ENCODE peak calls at places on chromosomes 16 and 17, in four cellular contexts. One of them, this sample, is unnamed. For H3K4me1, the result is how much of the 10 kb centered on the place peaks cover.

GRCh38 chr16:54507091-54507490 is 220.5 kb upstream of the IRX3 start:
- DNase-seq in A549: no peak
- DNase-seq in stomach: no peak
- DNase-seq in HepG2: no peak
- DNase-seq in this sample: no peak

GRCh38 chr17:28839221-28839620 is 3.4 kb downstream of the FAM222B start:
- DNase-seq in A549: no peak
- DNase-seq in stomach: no peak
- DNase-seq in HepG2: no peak
- DNase-seq in this sample: no peak

GRCh38 chr16:86025706-86026105 is 126.7 kb downstream of the IRF8 start:
- DNase-seq in A549: no peak
- DNase-seq in stomach: no peak
- DNase-seq in HepG2: no peak
- DNase-seq in this sample: no peak

GRCh38 chr16:27453476-27453825 is 51.5 kb downstream of the IL21R start:
- DNase-seq in A549: no peak
- DNase-seq in stomach: no peak
- DNase-seq in HepG2: no peak
- DNase-seq in this sample: no peak

GRCh38 chr17:7720125-7720524 is 2.6 kb downstream of the DNAH2 start:
- DNase-seq in A549: no peak
- DNase-seq in stomach: no peak
- DNase-seq in HepG2: no peak
- DNase-seq in this sample: no peak

GRCh38 chr16:83727018-83727417 is 80.8 kb upstream of the HSBP1 start:
- DNase-seq in A549: no peak
- DNase-seq in stomach: no peak
- DNase-seq in HepG2: no peak
- DNase-seq in this sample: no peak

GRCh38 chr17:15436399-15437369 is 30.7 kb downstream of the CDRT4 start:
- DNase-seq in A549: peak
- DNase-seq in stomach: peak
- DNase-seq in HepG2: peak
- DNase-seq in this sample: peak

GRCh38 chr17:2792541-2793169 is 3.6 kb upstream of the RAP1GAP2 start:
- DNase-seq in A549: no peak
- DNase-seq in stomach: no peak
- DNase-seq in HepG2: no peak
- DNase-seq in this sample: no peak

GRCh38 chr16:89343501-89344291 is 126.2 kb downstream of the ZNF778 start:
- DNase-seq in A549: no peak
- DNase-seq in stomach: no peak
- DNase-seq in HepG2: no peak
- DNase-seq in this sample: no peak

GRCh38 chr17:50558955-50559614 is 1.4 kb upstream of the CACNA1G start:
- DNase-seq in A549: no peak
- DNase-seq in stomach: no peak
- DNase-seq in HepG2: no peak
- DNase-seq in this sample: peak

GRCh38 chr17:67578058-67578457 is 139.7 kb upstream of the NOL11 start:
- DNase-seq in A549: no peak
- DNase-seq in stomach: no peak
- DNase-seq in HepG2: no peak
- DNase-seq in this sample: no peak

GRCh38 chr17:9924735-9925191 is 19.7 kb upstream of the RCVRN start:
- DNase-seq in A549: peak
- DNase-seq in stomach: no peak
- DNase-seq in HepG2: peak
- DNase-seq in this sample: no peak

GRCh38 chr17:55161935-55162555 is 102.7 kb upstream of the HLF start:
- DNase-seq in A549: peak
- DNase-seq in stomach: no peak
- DNase-seq in HepG2: peak
- DNase-seq in this sample: no peak

GRCh38 chr17:51402881-51403280 is 142.5 kb downstream of the UTP18 start:
- DNase-seq in A549: no peak
- DNase-seq in stomach: no peak
- DNase-seq in HepG2: no peak
- DNase-seq in this sample: no peak

GRCh38 chr16:28321700-28322411 is 29.5 kb downstream of the SBK1 start:
- DNase-seq in A549: peak
- DNase-seq in stomach: no peak
- DNase-seq in HepG2: peak
- DNase-seq in this sample: no peak

GRCh38 chr17:31297090-31297489 is at the start of gene OMG:
- DNase-seq in A549: no peak
- DNase-seq in stomach: no peak
- DNase-seq in HepG2: no peak
- DNase-seq in this sample: no peak

GRCh38 chr16:23174622-23175021 is 7.9 kb upstream of the SCNN1G start:
- DNase-seq in A549: no peak
- DNase-seq in stomach: no peak
- DNase-seq in HepG2: no peak
- DNase-seq in this sample: no peak

GRCh38 chr17:32488604-32489180 is 1.9 kb downstream of the CDK5R1 start:
- DNase-seq in A549: no peak
- DNase-seq in stomach: no peak
- DNase-seq in HepG2: no peak
- DNase-seq in this sample: no peak

GRCh38 chr17:17236295-17237025 is 508 bp downstream of the FLCN start:
- DNase-seq in A549: peak
- DNase-seq in stomach: no peak
- DNase-seq in HepG2: peak
- DNase-seq in this sample: no peak

GRCh38 chr16:1420111-1420539 is 422 bp downstream of the UQCC4 start:
- DNase-seq in A549: no peak
- DNase-seq in stomach: no peak
- DNase-seq in HepG2: no peak
- DNase-seq in this sample: peak

GRCh38 chr16:52617591-52617990 is 70.6 kb upstream of the TOX3 start:
- DNase-seq in A549: no peak
- DNase-seq in stomach: no peak
- DNase-seq in HepG2: no peak
- DNase-seq in this sample: no peak

GRCh38 chr17:17671369-17672119 is 9.7 kb upstream of the RAI1 start:
- DNase-seq in A549: no peak
- DNase-seq in stomach: no peak
- DNase-seq in HepG2: no peak
- DNase-seq in this sample: no peak

GRCh38 chr17:40061532-40062038 is 1.2 kb upstream of the THRA start:
- DNase-seq in A549: no peak
- DNase-seq in stomach: no peak
- DNase-seq in HepG2: no peak
- DNase-seq in this sample: no peak

GRCh38 chr17:79549111-79549915 is 61.5 kb downstream of the RBFOX3 start:
- DNase-seq in A549: no peak
- DNase-seq in stomach: no peak
- DNase-seq in HepG2: no peak
- DNase-seq in this sample: no peak

GRCh38 chr16:88701541-88702363 is 4.5 kb downstream of the RNF166 start:
- DNase-seq in A549: no peak
- DNase-seq in stomach: no peak
- DNase-seq in HepG2: no peak
- DNase-seq in this sample: no peak

GRCh38 chr16:8869212-8869987 is 594 bp upstream of the CARHSP1 start:
- DNase-seq in A549: no peak
- DNase-seq in stomach: no peak
- DNase-seq in HepG2: peak
- DNase-seq in this sample: no peak

GRCh38 chr17:41711669-41712400 is at the start of gene GAST:
- DNase-seq in A549: no peak
- DNase-seq in stomach: no peak
- DNase-seq in HepG2: no peak
- DNase-seq in this sample: no peak

GRCh38 chr17:41705271-41705991 is 6.7 kb upstream of the GAST start:
- DNase-seq in A549: no peak
- DNase-seq in stomach: no peak
- DNase-seq in HepG2: peak
- DNase-seq in this sample: peak

GRCh38 chr17:41707803-41708669 is 4.1 kb upstream of the GAST start:
- DNase-seq in A549: no peak
- DNase-seq in stomach: no peak
- DNase-seq in HepG2: no peak
- DNase-seq in this sample: no peak

GRCh38 chr17:41710472-41711090 is 1.6 kb upstream of the GAST start:
- DNase-seq in A549: no peak
- DNase-seq in stomach: no peak
- DNase-seq in HepG2: no peak
- DNase-seq in this sample: no peak
- TF ChIP-seq EP300 in A549: no peak
- TF ChIP-seq EP300 in stomach: no peak
- TF ChIP-seq EP300 in HepG2: no peak
- TF ChIP-seq EP300 in this sample: no peak

DNA sequence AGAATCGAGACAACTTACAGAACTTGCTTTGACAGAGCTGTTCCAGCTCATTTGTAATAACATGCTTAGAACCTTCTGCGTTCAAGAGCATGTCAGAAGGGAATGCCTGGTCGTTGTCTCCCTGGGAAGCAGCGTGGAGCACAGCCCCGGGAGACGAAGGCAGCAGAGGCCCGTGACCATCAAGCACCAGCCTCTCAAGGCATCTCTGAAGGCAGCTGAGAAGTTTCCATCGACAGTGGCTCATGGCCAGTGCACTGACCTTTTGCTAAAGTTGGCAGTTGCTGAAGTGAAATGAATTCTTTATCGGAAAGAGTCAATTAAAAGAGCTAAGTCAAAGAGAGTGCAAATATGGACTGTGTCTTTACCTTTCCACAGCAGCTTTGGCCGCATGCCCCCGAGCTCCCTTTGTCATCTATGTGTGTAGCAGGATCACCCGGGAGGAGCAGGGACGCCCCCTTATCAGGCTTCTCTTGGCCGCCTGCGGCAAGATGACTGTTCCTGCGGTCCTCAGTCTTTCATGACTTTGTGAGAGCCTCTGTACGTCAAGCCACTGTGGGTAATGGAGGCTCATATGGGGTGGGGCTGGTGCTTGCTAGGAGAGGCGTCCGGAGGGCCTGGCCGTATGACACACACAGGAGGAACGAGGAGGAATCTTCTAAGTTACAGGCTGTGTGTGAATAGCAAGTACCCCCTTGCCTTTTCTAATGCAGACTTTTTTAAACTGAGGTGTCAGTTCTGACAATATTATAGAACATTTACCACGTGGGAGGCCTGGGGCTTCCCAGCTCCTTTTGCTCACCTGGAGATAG is 54.2 kb downstream of the LDHD start:
- DNase-seq in A549: no peak
- DNase-seq in stomach: peak
- DNase-seq in HepG2: no peak
- DNase-seq in this sample: peak
- H3K4me1 ChIP-seq in A549: under half
- H3K4me1 ChIP-seq in stomach: half or more
- H3K4me1 ChIP-seq in HepG2: half or more
- H3K4me1 ChIP-seq in this sample: under half

GRCh38 chr16:58465817-58466216 is 34.1 kb upstream of the NDRG4 start:
- DNase-seq in A549: no peak
- DNase-seq in stomach: no peak
- DNase-seq in HepG2: no peak
- DNase-seq in this sample: no peak
- H3K4me3 ChIP-seq in A549: no peak
- H3K4me3 ChIP-seq in stomach: no peak
- H3K4me3 ChIP-seq in HepG2: no peak
- H3K4me3 ChIP-seq in this sample: peak

DNA sequence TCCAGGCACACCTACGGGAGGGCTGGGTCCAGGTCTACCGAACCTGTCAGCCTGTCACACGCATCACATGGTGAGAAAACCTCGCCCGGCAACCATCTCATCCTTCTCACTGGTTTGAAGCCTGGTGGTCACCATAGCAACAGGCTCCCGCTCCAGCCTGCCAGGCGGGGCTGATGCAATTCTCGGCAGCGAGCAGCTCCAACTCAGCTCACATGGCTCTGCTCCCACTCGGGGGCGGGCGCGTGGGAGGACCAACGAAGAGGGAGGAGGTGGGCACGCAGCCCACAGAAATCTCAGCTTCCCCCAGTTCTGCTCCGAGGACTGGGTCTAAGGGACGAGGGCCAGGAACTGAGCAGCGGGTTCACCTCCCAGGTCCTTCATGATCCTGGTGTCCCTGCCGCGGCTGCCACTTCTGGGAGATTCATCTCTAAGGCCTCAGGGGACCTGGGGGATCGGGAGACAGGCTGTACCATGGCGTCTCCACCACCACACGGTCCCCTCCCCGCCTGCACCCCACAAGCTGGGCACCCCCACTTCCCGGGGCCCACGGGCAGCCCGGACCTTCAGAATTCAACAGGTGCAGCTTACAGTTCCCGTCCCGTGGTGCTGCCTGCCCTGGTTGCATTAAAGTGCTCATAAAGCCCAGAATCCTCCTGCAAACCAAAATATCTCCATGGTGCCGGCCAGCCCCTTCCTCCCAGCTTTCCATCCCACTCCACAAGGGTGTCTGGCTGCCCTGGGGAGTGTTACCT is 25.8 kb downstream of the ABR start:
- DNase-seq in A549: peak
- DNase-seq in stomach: no peak
- DNase-seq in HepG2: peak
- DNase-seq in this sample: peak
- TF ChIP-seq EP300 in A549: no peak
- TF ChIP-seq EP300 in stomach: no peak
- TF ChIP-seq EP300 in HepG2: no peak
- TF ChIP-seq EP300 in this sample: no peak

This sample was measured in ovary.